ENCODE peak calls at places on chromosomes 1 and 21, in four cellular contexts. P, I, E and S are unnamed samples.

GRCh38 chr1:154190550-154190949 is 1.4 kb downstream of the TPM3 start:
- DNase-seq in I (no peak), E (peak; percentile 17), P (no peak), S (no peak)

GRCh38 chr1:239456788-239457187 is 70.4 kb downstream of the CHRM3 start:
- DNase-seq in P (no peak), I (no peak), E (no peak), S (no peak)

GRCh38 chr1:107309962-107310361 is 169.1 kb downstream of the NTNG1 start:
- DNase-seq in I (no peak), E (no peak), P (no peak), S (no peak)

GRCh38 chr1:220808501-220809186 is 21.9 kb downstream of the MTARC1 start:
- DNase-seq in P (no peak), E (no peak), I (no peak), S (no peak)

GRCh38 chr1:104402178-104402577 is 652.5 kb downstream of the AMY1C start:
- DNase-seq in I (no peak), P (no peak), E (no peak), S (no peak)

GRCh38 chr1:25169610-25170009 is 62.7 kb downstream of the SYF2 start:
- DNase-seq in P (no peak), E (no peak), I (no peak), S (no peak)

GRCh38 chr21:45152265-45152746 is 77.9 kb downstream of the ADARB1 start:
- DNase-seq in P (no peak), I (no peak), E (no peak), S (no peak)

GRCh38 chr1:245209658-245210415 is 55.1 kb downstream of the KIF26B start:
- DNase-seq in E (no peak), I (no peak), P (no peak), S (no peak)

GRCh38 chr1:167629681-167630567 is at the start of gene RCSD1:
- DNase-seq in P (no peak), I (no peak), E (no peak), S (no peak)

GRCh38 chr1:209045326-209046057 is 538.0 kb upstream of the CAMK1G start:
- DNase-seq in I (no peak), E (no peak), P (no peak), S (peak; percentile 42)

GRCh38 chr1:201272838-201273237 is 10.5 kb upstream of the PKP1 start:
- DNase-seq in E (no peak), P (no peak), I (no peak), S (no peak)

GRCh38 chr1:155947741-155948140 is 6.3 kb downstream of the RXFP4 start:
- DNase-seq in I (no peak), P (no peak), E (no peak), S (no peak)

GRCh38 chr1:8943516-8943896 is 2.2 kb upstream of the CA6 start:
- DNase-seq in E (no peak), P (no peak), I (no peak), S (no peak)

GRCh38 chr1:2213576-2214505 is 14.3 kb upstream of the SKI start:
- DNase-seq in E (no peak), I (no peak), P (no peak), S (peak; percentile 62)

GRCh38 chr1:89980605-89981004 is 14.3 kb upstream of the ZNF326 start:
- DNase-seq in E (no peak), P (no peak), I (no peak), S (no peak)

GRCh38 chr1:93770640-93771039 is 89.0 kb upstream of the BCAR3 start:
- DNase-seq in E (no peak), I (no peak), P (no peak), S (no peak)

GRCh38 chr1:67768480-67768879 is 64.8 kb downstream of the GNG12 start:
- DNase-seq in E (no peak), I (no peak), P (no peak), S (no peak)

GRCh38 chr1:67773462-67773861 is 59.8 kb downstream of the GNG12 start:
- DNase-seq in P (no peak), I (no peak), E (no peak), S (no peak)

GRCh38 chr1:67769633-67770256 is 63.5 kb downstream of the GNG12 start:
- DNase-seq in I (no peak), P (no peak), E (no peak), S (no peak)

GRCh38 chr1:67771776-67772175 is 61.5 kb downstream of the GNG12 start:
- DNase-seq in P (no peak), I (no peak), E (no peak), S (peak; percentile 90)

GRCh38 chr1:67771152-67771551 is 62.1 kb downstream of the GNG12 start:
- DNase-seq in I (no peak), E (no peak), P (no peak), S (peak; percentile 92)
- TF ChIP-seq CTCF in I (no peak), E (peak; percentile 29), P (peak; percentile 35), S (peak; percentile 36)

GRCh38 chr1:233610628-233611027 is 3.3 kb upstream of the KCNK1 start:
- DNase-seq in I (no peak), E (no peak), P (no peak), S (no peak)

GRCh38 chr1:233615571-233615970 is 1.7 kb downstream of the KCNK1 start:
- DNase-seq in E (no peak), P (no peak), I (no peak), S (no peak)

GRCh38 chr1:233614743-233615521 is 1.0 kb downstream of the KCNK1 start:
- DNase-seq in P (no peak), E (no peak), I (no peak), S (no peak)

GRCh38 chr1:233614173-233614742 is 352 bp downstream of the KCNK1 start:
- DNase-seq in E (no peak), P (no peak), I (no peak), S (no peak)

GRCh38 chr1:233613252-233614172 is at the start of gene KCNK1:
- DNase-seq in I (peak; percentile 75), E (peak; percentile 87), P (no peak), S (peak; percentile 61)
- H3K4me3 ChIP-seq in I (peak within 1 kb of the TSS; percentile 87), E (peak within 1 kb of the TSS; percentile 81), P (peak within 1 kb of the TSS; percentile 42), S (peak within 1 kb of the TSS; percentile 76)

GRCh38 chr1:234188454-234188792 is 184.8 kb upstream of the COA6 start:
- DNase-seq in I (no peak), P (no peak), E (no peak), S (peak; percentile 39)
- TF ChIP-seq CTCF in I (peak; percentile 19), P (peak; percentile 30), E (peak; percentile 30), S (peak; percentile 62)

GRCh38 chr1:234933031-234933430 is 195.6 kb downstream of the TOMM20 start:
- DNase-seq in P (no peak), E (no peak), I (no peak), S (no peak)

GRCh38 chr1:234933475-234933874 is 195.2 kb downstream of the TOMM20 start:
- DNase-seq in I (no peak), E (no peak), P (no peak), S (no peak)

GRCh38 chr1:234931404-234931973 is 197.1 kb downstream of the TOMM20 start:
- DNase-seq in E (no peak), P (no peak), I (no peak), S (no peak)

GRCh38 chr1:234932506-234932905 is 196.1 kb downstream of the TOMM20 start:
- DNase-seq in E (no peak), P (no peak), I (no peak), S (no peak)

DNA sequence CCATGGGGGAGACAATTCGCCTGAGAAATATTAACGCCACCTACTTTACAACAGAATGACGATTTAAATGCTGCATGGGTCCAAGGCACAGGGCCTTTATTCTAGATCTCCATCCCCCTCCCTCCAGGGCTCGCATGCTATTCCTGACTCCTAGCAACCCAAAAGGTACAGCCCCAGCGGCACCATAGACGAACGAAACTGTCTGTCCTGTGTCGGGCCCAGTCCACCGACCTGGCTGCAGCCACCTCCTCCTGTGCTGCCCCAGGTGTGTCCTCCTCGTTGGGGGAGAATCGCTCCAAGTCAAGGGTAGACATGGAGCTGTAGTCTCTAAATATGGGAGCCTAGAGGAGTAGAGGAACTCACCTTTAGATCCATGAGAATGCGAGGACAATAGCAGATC is 196.5 kb downstream of the TOMM20 start:
- DNase-seq in E (no peak), I (no peak), P (no peak), S (no peak)
- H3K4me3 ChIP-seq in E (no peak overlapping the region), I (no peak overlapping the region), P (no peak overlapping the region), S (no peak overlapping the region)

DNA sequence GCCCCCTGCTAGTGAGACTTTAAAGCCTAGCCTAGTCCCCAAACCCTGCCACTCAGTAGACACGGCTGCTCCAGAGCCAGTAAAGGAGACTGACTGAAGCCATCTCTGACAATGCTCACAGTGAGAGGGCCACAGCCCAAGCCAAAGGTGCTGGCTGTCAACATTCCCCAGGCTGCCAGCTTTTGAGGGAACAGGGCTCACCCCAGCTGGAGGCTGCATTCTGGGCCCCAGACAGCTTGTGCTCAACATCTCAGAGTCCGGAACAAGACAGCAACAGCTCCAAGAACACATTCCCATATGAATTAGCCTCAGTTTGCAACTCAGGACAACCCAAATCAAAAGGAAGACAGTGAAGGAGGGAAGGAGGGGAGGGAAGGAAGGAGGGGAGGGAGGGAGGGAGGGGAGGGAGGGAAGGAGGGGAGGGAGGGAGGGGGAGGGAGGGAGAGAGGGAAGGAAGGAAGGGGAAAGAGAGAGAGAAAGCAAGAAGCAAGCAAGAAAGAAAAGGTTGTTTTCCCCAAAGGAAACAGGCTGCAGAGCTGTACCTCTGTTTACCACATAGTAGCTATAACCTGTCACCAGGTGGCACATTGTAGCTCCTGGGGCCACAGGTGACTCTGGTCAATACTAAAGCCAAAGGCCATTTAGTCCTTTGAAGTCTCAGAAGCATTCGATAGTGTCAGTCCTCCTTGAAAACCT is 5.4 kb downstream of the ARTN start:
- DNase-seq in I (no peak), P (no peak), E (no peak), S (no peak)
- TF ChIP-seq CTCF in I (no peak), P (no peak), E (no peak), S (no peak)

GRCh38 chr1:53837924-53838653 is at the start of gene NDC1:
- DNase-seq in I (peak; percentile 84), P (peak; percentile 93), E (peak; percentile 75), S (peak; percentile 91)
- H3K4me3 ChIP-seq in I (peak within 1 kb of the TSS; percentile 78), P (peak within 1 kb of the TSS; percentile 89), E (peak within 1 kb of the TSS; percentile 57), S (peak within 1 kb of the TSS; percentile 99)